ENCODE peak calls at places on chromosomes 11 and 22, in five cellular contexts. F is kidney, Z is adrenal gland, H is fibroblast of lung, O is RWPE2. K is an unnamed sample.

GRCh38 chr11:69704508-69705245 is 855 bp upstream of the FGF19 start:
- DNase-seq in O (no peak), H (no peak), Z (no peak), F (no peak), K (no peak)

GRCh38 chr11:125075242-125075625 is 12.1 kb downstream of the SLC37A2 start:
- DNase-seq in O (no peak), Z (no peak), H (no peak), F (no peak), K (no peak)

GRCh38 chr11:132493786-132494185 is 1038.5 kb downstream of the OPCML start:
- DNase-seq in H (no peak), Z (no peak), O (no peak), F (no peak), K (no peak)

GRCh38 chr11:112753706-112754105 is 207.5 kb upstream of the NCAM1 start:
- DNase-seq in O (no peak), F (no peak), Z (no peak), H (no peak), K (no peak)

GRCh38 chr11:118005224-118006152 is 19.3 kb downstream of the IL10RA start:
- DNase-seq in O (no peak), F (no peak), H (no peak), Z (no peak), K (no peak)

GRCh38 chr22:39219071-39220050 is 25.4 kb downstream of the PDGFB start:
- DNase-seq in H (no peak), Z (peak; percentile 10), O (peak; percentile 24), F (peak; percentile 18), K (no peak)

GRCh38 chr11:27390959-27391326 is 27.9 kb upstream of the CCDC34 start:
- DNase-seq in H (no peak), Z (no peak), O (no peak), F (no peak), K (no peak)

GRCh38 chr11:119316729-119317591 is at the start of gene MCAM:
- DNase-seq in H (peak; percentile 33), O (no peak), Z (no peak), F (peak; percentile 88), K (peak; percentile 41)

GRCh38 chr11:65539401-65540289 is 14.8 kb downstream of the SCYL1 start:
- DNase-seq in O (no peak), Z (no peak), H (no peak), F (peak; percentile 95), K (peak; percentile 81)

GRCh38 chr11:111081021-111081511 is 164.5 kb upstream of the POU2AF2 start:
- DNase-seq in F (no peak), H (no peak), O (no peak), Z (no peak), K (no peak)

GRCh38 chr11:10540546-10540914 is 457 bp downstream of the RNF141 start:
- DNase-seq in Z (no peak), O (no peak), H (peak; percentile 24), F (peak; percentile 82), K (peak; percentile 63)

GRCh38 chr11:119340335-119341221 is at the start of gene C1QTNF5:
- DNase-seq in F (peak; percentile 96), Z (peak; percentile 54), O (peak; percentile 49), H (peak; percentile 83), K (peak; percentile 70)

GRCh38 chr11:57568330-57568766 is 876 bp upstream of the UBE2L6 start:
- DNase-seq in F (no peak), H (peak; percentile 79), Z (no peak), O (no peak), K (no peak)

GRCh38 chr11:73099512-73100266 is 42.4 kb downstream of the FCHSD2 start:
- DNase-seq in Z (no peak), O (no peak), F (no peak), H (no peak), K (no peak)

GRCh38 chr22:25090225-25090651 is 109.4 kb upstream of the CRYBB3 start:
- DNase-seq in H (no peak), O (no peak), F (no peak), Z (no peak), K (no peak)

GRCh38 chr22:25091449-25091848 is 108.2 kb upstream of the CRYBB3 start:
- DNase-seq in H (no peak), Z (no peak), F (no peak), O (no peak), K (no peak)

GRCh38 chr22:25095869-25096268 is 103.8 kb upstream of the CRYBB3 start:
- DNase-seq in F (no peak), Z (no peak), H (no peak), O (no peak), K (no peak)

GRCh38 chr22:25094579-25094978 is 105.1 kb upstream of the CRYBB3 start:
- DNase-seq in H (no peak), Z (no peak), F (no peak), O (no peak), K (no peak)

GRCh38 chr22:25092119-25092518 is 107.5 kb upstream of the CRYBB3 start:
- DNase-seq in F (no peak), O (no peak), Z (no peak), H (no peak), K (no peak)
- H3K36me3 ChIP-seq in F (no peaks in the 10 kb centered on the region), O (peaks cover 3% of the 10 kb centered on the region), Z (no peaks in the 10 kb centered on the region), H (no peaks in the 10 kb centered on the region), K (no peaks in the 10 kb centered on the region)

GRCh38 chr11:71940561-71941219 is 11.8 kb downstream of the RNF121 start:
- DNase-seq in F (no peak), H (no peak), O (no peak), Z (no peak), K (no peak)
- H3K4me3 ChIP-seq in F (no peak overlapping the region), H (no peak overlapping the region), O (no peak overlapping the region), Z (no peak overlapping the region), K (no peak overlapping the region)

DNA sequence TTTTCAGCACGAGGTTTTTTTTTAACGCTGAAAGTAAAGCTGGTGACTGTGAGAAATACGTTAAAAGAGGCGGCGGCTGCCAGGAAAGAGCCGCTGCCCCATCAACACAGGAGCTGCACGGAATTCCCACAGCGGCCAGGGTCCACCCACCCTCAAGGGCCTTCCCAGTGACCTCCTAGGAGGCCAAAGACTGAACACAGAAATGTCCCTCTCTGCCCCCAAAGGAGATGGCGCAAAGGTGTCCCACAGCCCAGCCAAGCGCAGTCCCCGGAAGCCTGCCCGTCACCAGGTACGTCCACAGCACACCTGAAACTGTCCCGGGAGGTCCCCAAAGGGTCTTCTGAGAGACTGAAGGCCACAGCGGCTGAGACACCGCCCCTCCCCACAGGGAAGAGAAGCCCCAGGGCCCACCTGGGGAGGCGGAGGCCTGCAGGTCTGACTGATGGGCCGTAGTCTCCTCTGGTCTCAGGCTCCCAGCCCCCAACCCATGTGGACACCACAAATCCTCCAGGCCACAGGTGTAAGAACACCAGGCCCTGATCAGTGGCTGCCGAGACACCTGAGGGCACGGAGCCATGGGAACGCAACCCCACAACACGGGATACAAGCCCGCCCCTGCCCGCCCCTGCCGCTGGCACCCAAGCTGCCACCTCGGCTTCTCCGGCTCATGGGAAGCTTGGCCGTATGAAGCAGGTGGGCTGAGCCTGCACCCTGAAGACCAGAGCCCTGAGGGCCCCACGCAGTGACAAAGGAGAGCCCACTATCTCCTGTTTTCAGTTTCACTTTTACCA is 46.5 kb downstream of the BRD1 start:
- DNase-seq in F (peak; percentile 68), H (no peak), O (no peak), Z (no peak), K (no peak)
- H3K36me3 ChIP-seq in F (peaks cover 23% of the 10 kb centered on the region), H (peaks cover 24% of the 10 kb centered on the region), O (peaks cover 24% of the 10 kb centered on the region), Z (no peaks in the 10 kb centered on the region), K (no peaks in the 10 kb centered on the region)

GRCh38 chr11:7252683-7253213 is 1.0 kb downstream of the SYT9 start:
- DNase-seq in F (no peak), O (peak; percentile 38), Z (peak; percentile 20), H (no peak), K (peak; percentile 13)
- H3K4me3 ChIP-seq in F (peak overlapping the region; percentile 56), O (no peak overlapping the region), Z (no peak overlapping the region), H (no peak overlapping the region), K (peak overlapping the region; percentile 43)

GRCh38 chr11:95780544-95780943 is 9.0 kb downstream of the FAM76B start:
- DNase-seq in F (no peak), O (no peak), H (no peak), Z (no peak), K (no peak)
- H3K36me3 ChIP-seq in F (peaks cover 38% of the 10 kb centered on the region), O (peaks cover 100% of the 10 kb centered on the region), H (peaks cover 2% of the 10 kb centered on the region), Z (no peaks in the 10 kb centered on the region), K (no peaks in the 10 kb centered on the region)

DNA sequence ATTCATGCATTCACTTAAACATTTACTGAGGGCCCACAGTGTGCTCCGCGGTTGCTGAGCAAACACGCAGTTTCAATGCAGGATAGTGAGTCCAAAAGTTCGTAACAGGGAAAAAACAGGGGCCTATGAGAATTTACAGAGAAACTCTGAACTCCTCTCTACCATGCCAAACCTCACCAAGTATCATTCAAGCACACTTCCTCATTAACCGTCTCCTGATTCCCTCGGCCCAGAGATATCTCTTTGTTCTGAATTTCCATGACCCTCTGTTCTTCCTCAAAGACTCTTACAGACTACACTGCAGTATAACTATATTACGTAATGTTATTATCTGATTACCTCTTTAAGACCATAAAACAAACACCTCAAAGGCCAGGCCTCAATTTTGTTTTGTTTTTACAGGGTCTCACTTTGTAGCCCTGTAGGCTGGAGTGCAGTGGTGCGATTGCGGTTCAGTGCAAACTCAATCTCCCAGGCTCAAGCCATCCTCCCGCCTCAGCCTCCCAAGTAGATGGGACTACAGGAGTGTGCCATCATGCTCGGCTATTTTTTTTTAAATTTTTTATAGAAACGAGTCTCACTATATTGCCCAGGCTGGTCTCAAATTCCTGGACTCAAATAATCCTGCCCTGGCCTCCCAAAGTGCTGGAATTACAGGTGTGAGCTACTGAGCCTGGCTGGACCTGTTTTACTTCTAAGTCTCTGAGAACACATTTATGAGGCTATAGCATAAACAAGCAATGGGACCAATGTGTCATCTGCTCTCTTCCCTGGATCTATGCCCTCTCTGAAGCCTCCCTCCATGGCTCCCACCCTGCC is 3.6 kb downstream of the HPS4 start:
- DNase-seq in Z (no peak), F (no peak), O (no peak), H (no peak), K (no peak)
- H3K4me3 ChIP-seq in Z (no peak overlapping the region), F (peak overlapping the region; percentile 10), O (peak overlapping the region; percentile 11), H (no peak overlapping the region), K (no peak overlapping the region)

GRCh38 chr11:32935462-32936029 is 42.9 kb downstream of the QSER1 start:
- DNase-seq in O (no peak), H (peak; percentile 5), Z (no peak), F (no peak), K (no peak)

GRCh38 chr11:32932196-32932595 is 39.6 kb downstream of the QSER1 start:
- DNase-seq in F (no peak), O (no peak), H (no peak), Z (no peak), K (no peak)

DNA sequence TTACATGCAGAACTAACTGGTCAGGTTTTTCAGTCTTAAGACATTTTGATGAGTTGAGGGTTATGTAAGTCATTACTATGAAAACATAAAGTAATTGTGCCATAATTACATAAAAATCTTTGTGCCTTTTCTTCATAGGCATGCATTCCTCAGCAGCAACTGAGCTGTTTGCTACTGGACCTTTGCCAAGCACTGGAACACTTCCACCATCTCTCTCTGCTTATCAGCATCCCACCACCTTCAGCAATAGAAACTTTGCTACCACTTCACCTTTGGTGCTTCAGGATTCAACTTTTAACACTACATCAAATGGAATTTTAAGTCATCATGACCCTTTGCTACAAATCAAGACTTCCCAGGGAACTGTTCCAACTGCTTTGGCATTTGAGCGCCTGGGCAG is 39.0 kb downstream of the QSER1 start:
- DNase-seq in H (no peak), Z (no peak), F (no peak), O (no peak), K (no peak)
- H3K36me3 ChIP-seq in H (peaks cover 7% of the 10 kb centered on the region), Z (no peaks in the 10 kb centered on the region), F (peaks cover 17% of the 10 kb centered on the region), O (peaks cover 88% of the 10 kb centered on the region), K (no peaks in the 10 kb centered on the region)